ENCODE peak calls at places on chromosome 3, in eight cellular contexts. One of them, this sample, is unnamed. For H3K4me1 and H3K36me3, the result is how much of the 10 kb centered on the place peaks cover.

GRCh38 chr3:190543656-190544055 is 29.8 kb downstream of the IL1RAP start:
- DNase-seq in CD8-positive, alpha-beta T cell: no peak
- DNase-seq in fibroblast of lung: no peak
- DNase-seq in MM.1S: no peak
- DNase-seq in upper lobe of right lung: no peak
- DNase-seq in RWPE2: no peak
- DNase-seq in tibial artery: no peak
- DNase-seq in left lung: no peak
- DNase-seq in this sample: no peak

GRCh38 chr3:132912416-132912753 is 125.8 kb upstream of the TMEM108 start:
- DNase-seq in CD8-positive, alpha-beta T cell: no peak
- DNase-seq in fibroblast of lung: no peak
- DNase-seq in MM.1S: no peak
- DNase-seq in upper lobe of right lung: no peak
- DNase-seq in RWPE2: no peak
- DNase-seq in tibial artery: no peak
- DNase-seq in left lung: no peak
- DNase-seq in this sample: no peak

GRCh38 chr3:6657591-6657990 is 203.3 kb upstream of the GRM7 start:
- DNase-seq in CD8-positive, alpha-beta T cell: no peak
- DNase-seq in fibroblast of lung: no peak
- DNase-seq in MM.1S: no peak
- DNase-seq in upper lobe of right lung: no peak
- DNase-seq in RWPE2: no peak
- DNase-seq in tibial artery: no peak
- DNase-seq in left lung: no peak
- DNase-seq in this sample: no peak

GRCh38 chr3:156579427-156579851 is 24.5 kb upstream of the SSR3 start:
- DNase-seq in CD8-positive, alpha-beta T cell: no peak
- DNase-seq in fibroblast of lung: no peak
- DNase-seq in MM.1S: no peak
- DNase-seq in upper lobe of right lung: no peak
- DNase-seq in RWPE2: no peak
- DNase-seq in tibial artery: peak
- DNase-seq in left lung: no peak
- DNase-seq in this sample: no peak

GRCh38 chr3:63278171-63278999 is at the start of gene SYNPR:
- DNase-seq in CD8-positive, alpha-beta T cell: no peak
- DNase-seq in fibroblast of lung: no peak
- DNase-seq in MM.1S: no peak
- DNase-seq in upper lobe of right lung: no peak
- DNase-seq in RWPE2: no peak
- DNase-seq in tibial artery: no peak
- DNase-seq in left lung: no peak
- DNase-seq in this sample: peak

GRCh38 chr3:42780892-42781700 is 8.0 kb upstream of the CCDC13 start:
- DNase-seq in CD8-positive, alpha-beta T cell: no peak
- DNase-seq in fibroblast of lung: peak
- DNase-seq in MM.1S: peak
- DNase-seq in upper lobe of right lung: no peak
- DNase-seq in RWPE2: no peak
- DNase-seq in tibial artery: no peak
- DNase-seq in left lung: no peak
- DNase-seq in this sample: peak

GRCh38 chr3:53166206-53166605 is 5.2 kb downstream of the PRKCD start:
- DNase-seq in CD8-positive, alpha-beta T cell: no peak
- DNase-seq in fibroblast of lung: no peak
- DNase-seq in MM.1S: no peak
- DNase-seq in upper lobe of right lung: no peak
- DNase-seq in RWPE2: no peak
- DNase-seq in tibial artery: no peak
- DNase-seq in left lung: no peak
- DNase-seq in this sample: no peak

GRCh38 chr3:196193738-196194541 is 17.3 kb downstream of the ZDHHC19 start:
- DNase-seq in CD8-positive, alpha-beta T cell: no peak
- DNase-seq in fibroblast of lung: no peak
- DNase-seq in MM.1S: no peak
- DNase-seq in upper lobe of right lung: peak
- DNase-seq in RWPE2: no peak
- DNase-seq in tibial artery: peak
- DNase-seq in left lung: peak
- DNase-seq in this sample: peak

GRCh38 chr3:56111651-56112250 is 356.5 kb downstream of the ERC2 start:
- DNase-seq in CD8-positive, alpha-beta T cell: no peak
- DNase-seq in fibroblast of lung: no peak
- DNase-seq in MM.1S: no peak
- DNase-seq in upper lobe of right lung: no peak
- DNase-seq in RWPE2: no peak
- DNase-seq in tibial artery: no peak
- DNase-seq in left lung: no peak
- DNase-seq in this sample: no peak

GRCh38 chr3:62662680-62663079 is 212.5 kb downstream of the CADPS start:
- DNase-seq in CD8-positive, alpha-beta T cell: no peak
- DNase-seq in fibroblast of lung: no peak
- DNase-seq in MM.1S: no peak
- DNase-seq in upper lobe of right lung: no peak
- DNase-seq in RWPE2: no peak
- DNase-seq in tibial artery: no peak
- DNase-seq in left lung: no peak
- DNase-seq in this sample: no peak

GRCh38 chr3:136171097-136171542 is 25.0 kb downstream of the MSL2 start:
- DNase-seq in CD8-positive, alpha-beta T cell: no peak
- DNase-seq in fibroblast of lung: peak
- DNase-seq in MM.1S: no peak
- DNase-seq in upper lobe of right lung: no peak
- DNase-seq in RWPE2: no peak
- DNase-seq in tibial artery: no peak
- DNase-seq in left lung: no peak
- DNase-seq in this sample: no peak

GRCh38 chr3:191380001-191380400 is 49.7 kb upstream of the UTS2B start:
- DNase-seq in CD8-positive, alpha-beta T cell: no peak
- DNase-seq in fibroblast of lung: no peak
- DNase-seq in MM.1S: no peak
- DNase-seq in upper lobe of right lung: no peak
- DNase-seq in RWPE2: no peak
- DNase-seq in tibial artery: no peak
- DNase-seq in left lung: no peak
- DNase-seq in this sample: no peak

GRCh38 chr3:174477491-174477890 is 381.6 kb upstream of the NAALADL2 start:
- DNase-seq in CD8-positive, alpha-beta T cell: no peak
- DNase-seq in fibroblast of lung: no peak
- DNase-seq in MM.1S: no peak
- DNase-seq in upper lobe of right lung: no peak
- DNase-seq in RWPE2: no peak
- DNase-seq in tibial artery: no peak
- DNase-seq in left lung: no peak
- DNase-seq in this sample: no peak

GRCh38 chr3:129608087-129608935 is 1.8 kb upstream of the PLXND1 start:
- DNase-seq in CD8-positive, alpha-beta T cell: no peak
- DNase-seq in fibroblast of lung: peak
- DNase-seq in MM.1S: no peak
- DNase-seq in upper lobe of right lung: no peak
- DNase-seq in RWPE2: no peak
- DNase-seq in tibial artery: no peak
- DNase-seq in left lung: no peak
- DNase-seq in this sample: no peak

GRCh38 chr3:81554805-81555204 is 206.6 kb downstream of the GBE1 start:
- DNase-seq in CD8-positive, alpha-beta T cell: no peak
- DNase-seq in fibroblast of lung: peak
- DNase-seq in MM.1S: no peak
- DNase-seq in upper lobe of right lung: no peak
- DNase-seq in RWPE2: no peak
- DNase-seq in tibial artery: no peak
- DNase-seq in left lung: no peak
- DNase-seq in this sample: no peak

GRCh38 chr3:156793851-156794250 is 32.3 kb upstream of the LEKR1 start:
- DNase-seq in CD8-positive, alpha-beta T cell: no peak
- DNase-seq in fibroblast of lung: no peak
- DNase-seq in MM.1S: no peak
- DNase-seq in upper lobe of right lung: no peak
- DNase-seq in RWPE2: no peak
- DNase-seq in tibial artery: no peak
- DNase-seq in left lung: no peak
- DNase-seq in this sample: no peak

GRCh38 chr3:11199902-11200678 is 45.8 kb downstream of the HRH1 start:
- DNase-seq in CD8-positive, alpha-beta T cell: no peak
- DNase-seq in fibroblast of lung: peak
- DNase-seq in MM.1S: no peak
- DNase-seq in upper lobe of right lung: no peak
- DNase-seq in RWPE2: no peak
- DNase-seq in tibial artery: no peak
- DNase-seq in left lung: no peak
- DNase-seq in this sample: no peak

GRCh38 chr3:130508970-130509369 is 8.0 kb upstream of the COL6A6 start:
- DNase-seq in CD8-positive, alpha-beta T cell: no peak
- DNase-seq in fibroblast of lung: no peak
- DNase-seq in MM.1S: no peak
- DNase-seq in upper lobe of right lung: no peak
- DNase-seq in RWPE2: no peak
- DNase-seq in tibial artery: no peak
- DNase-seq in left lung: no peak
- DNase-seq in this sample: no peak

GRCh38 chr3:32200490-32200889 is 38.0 kb upstream of the CMTM8 start:
- DNase-seq in CD8-positive, alpha-beta T cell: no peak
- DNase-seq in fibroblast of lung: peak
- DNase-seq in MM.1S: no peak
- DNase-seq in upper lobe of right lung: no peak
- DNase-seq in RWPE2: no peak
- DNase-seq in tibial artery: peak
- DNase-seq in left lung: no peak
- DNase-seq in this sample: no peak

GRCh38 chr3:141386080-141386594 is 17.8 kb downstream of the ZBTB38 start:
- DNase-seq in CD8-positive, alpha-beta T cell: no peak
- DNase-seq in fibroblast of lung: no peak
- DNase-seq in MM.1S: peak
- DNase-seq in upper lobe of right lung: no peak
- DNase-seq in RWPE2: no peak
- DNase-seq in tibial artery: no peak
- DNase-seq in left lung: no peak
- DNase-seq in this sample: no peak
- H3K4me3 ChIP-seq in CD8-positive, alpha-beta T cell: no peak
- H3K4me3 ChIP-seq in fibroblast of lung: peak
- H3K4me3 ChIP-seq in MM.1S: peak
- H3K4me3 ChIP-seq in upper lobe of right lung: peak
- H3K4me3 ChIP-seq in RWPE2: no peak
- H3K4me3 ChIP-seq in tibial artery: no peak
- H3K4me3 ChIP-seq in left lung: peak
- H3K4me3 ChIP-seq in this sample: no peak

GRCh38 chr3:50356553-50356952 is 2.8 kb downstream of the TMEM115 start:
- DNase-seq in CD8-positive, alpha-beta T cell: no peak
- DNase-seq in fibroblast of lung: no peak
- DNase-seq in MM.1S: no peak
- DNase-seq in upper lobe of right lung: no peak
- DNase-seq in RWPE2: no peak
- DNase-seq in tibial artery: no peak
- DNase-seq in left lung: no peak
- DNase-seq in this sample: peak
- H3K4me1 ChIP-seq in CD8-positive, alpha-beta T cell: under half
- H3K4me1 ChIP-seq in fibroblast of lung: under half
- H3K4me1 ChIP-seq in MM.1S: under half
- H3K4me1 ChIP-seq in upper lobe of right lung: under half
- H3K4me1 ChIP-seq in RWPE2: under half
- H3K4me1 ChIP-seq in tibial artery: under half
- H3K4me1 ChIP-seq in left lung: under half
- H3K4me1 ChIP-seq in this sample: under half

GRCh38 chr3:52143156-52143555 is 11.1 kb downstream of the POC1A start:
- DNase-seq in CD8-positive, alpha-beta T cell: no peak
- DNase-seq in fibroblast of lung: no peak
- DNase-seq in MM.1S: no peak
- DNase-seq in upper lobe of right lung: no peak
- DNase-seq in RWPE2: no peak
- DNase-seq in tibial artery: no peak
- DNase-seq in left lung: no peak
- DNase-seq in this sample: no peak

GRCh38 chr3:52141751-52142150 is 12.5 kb downstream of the POC1A start:
- DNase-seq in CD8-positive, alpha-beta T cell: no peak
- DNase-seq in fibroblast of lung: no peak
- DNase-seq in MM.1S: no peak
- DNase-seq in upper lobe of right lung: no peak
- DNase-seq in RWPE2: no peak
- DNase-seq in tibial artery: no peak
- DNase-seq in left lung: no peak
- DNase-seq in this sample: no peak

GRCh38 chr3:52137311-52137710 is 16.9 kb downstream of the POC1A start:
- DNase-seq in CD8-positive, alpha-beta T cell: no peak
- DNase-seq in fibroblast of lung: no peak
- DNase-seq in MM.1S: no peak
- DNase-seq in upper lobe of right lung: no peak
- DNase-seq in RWPE2: no peak
- DNase-seq in tibial artery: no peak
- DNase-seq in left lung: no peak
- DNase-seq in this sample: no peak

GRCh38 chr3:52140792-52141191 is 13.4 kb downstream of the POC1A start:
- DNase-seq in CD8-positive, alpha-beta T cell: no peak
- DNase-seq in fibroblast of lung: no peak
- DNase-seq in MM.1S: no peak
- DNase-seq in upper lobe of right lung: no peak
- DNase-seq in RWPE2: no peak
- DNase-seq in tibial artery: no peak
- DNase-seq in left lung: no peak
- DNase-seq in this sample: no peak

DNA sequence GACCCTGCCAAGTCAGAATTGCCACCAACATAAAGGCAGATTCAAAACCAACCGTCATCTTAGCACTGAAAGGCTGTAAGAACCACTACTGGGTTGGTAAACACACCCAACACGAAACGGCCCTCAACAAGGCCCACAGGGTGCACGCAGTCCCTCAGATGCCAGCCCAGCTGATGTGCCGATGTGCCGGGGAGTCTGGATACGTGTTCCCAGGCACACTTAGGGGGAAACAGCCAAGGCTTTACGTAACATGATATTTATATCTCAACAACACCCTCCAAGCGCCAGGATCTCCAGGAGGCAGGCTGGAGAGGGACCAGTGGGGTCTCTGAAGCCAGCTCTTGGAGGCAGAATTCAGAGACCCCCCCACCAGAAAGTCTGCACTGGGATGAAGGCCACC is 14.2 kb downstream of the POC1A start:
- DNase-seq in CD8-positive, alpha-beta T cell: no peak
- DNase-seq in fibroblast of lung: no peak
- DNase-seq in MM.1S: no peak
- DNase-seq in upper lobe of right lung: no peak
- DNase-seq in RWPE2: no peak
- DNase-seq in tibial artery: no peak
- DNase-seq in left lung: no peak
- DNase-seq in this sample: no peak
- H3K36me3 ChIP-seq in CD8-positive, alpha-beta T cell: under half
- H3K36me3 ChIP-seq in fibroblast of lung: under half
- H3K36me3 ChIP-seq in MM.1S: under half
- H3K36me3 ChIP-seq in upper lobe of right lung: under half
- H3K36me3 ChIP-seq in RWPE2: half or more
- H3K36me3 ChIP-seq in tibial artery: under half
- H3K36me3 ChIP-seq in left lung: under half
- H3K36me3 ChIP-seq in this sample: under half

DNA sequence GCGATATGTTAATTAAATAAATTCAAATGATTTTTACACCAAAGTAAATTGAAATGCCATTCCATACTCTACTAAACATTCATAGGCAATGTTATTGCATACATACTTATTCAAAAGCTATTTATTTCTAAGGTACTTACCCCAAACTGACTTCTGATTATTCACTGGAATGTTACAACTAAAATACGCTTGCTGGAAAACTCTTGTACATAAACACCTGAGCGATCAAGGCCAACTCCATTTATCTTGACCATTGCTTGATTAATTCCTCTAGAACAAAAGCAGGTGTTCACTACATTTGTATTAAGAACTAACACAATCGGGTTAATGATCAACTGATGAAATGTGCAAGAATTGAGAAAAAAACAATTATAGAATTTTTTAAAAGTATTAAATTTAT is at the start of gene SERPINI2:
- DNase-seq in CD8-positive, alpha-beta T cell: no peak
- DNase-seq in fibroblast of lung: no peak
- DNase-seq in MM.1S: no peak
- DNase-seq in upper lobe of right lung: no peak
- DNase-seq in RWPE2: no peak
- DNase-seq in tibial artery: no peak
- DNase-seq in left lung: no peak
- DNase-seq in this sample: no peak
- H3K4me3 ChIP-seq in CD8-positive, alpha-beta T cell: no peak
- H3K4me3 ChIP-seq in fibroblast of lung: no peak
- H3K4me3 ChIP-seq in MM.1S: no peak
- H3K4me3 ChIP-seq in upper lobe of right lung: no peak
- H3K4me3 ChIP-seq in RWPE2: no peak
- H3K4me3 ChIP-seq in tibial artery: no peak
- H3K4me3 ChIP-seq in left lung: no peak
- H3K4me3 ChIP-seq in this sample: no peak